ENCODE peak calls at places on chromosomes 3 and 15, in five cellular contexts. S, A, M, L and C are unnamed samples.

GRCh38 chr3:7381741-7382140 is 520.8 kb downstream of the GRM7 start:
- DNase-seq in S (no peak), M (no peak), L (no peak), A (no peak), C (no peak)

GRCh38 chr3:128415110-128415772 is 51.4 kb downstream of the DNAJB8 start:
- DNase-seq in M (no peak), L (no peak), A (no peak), S (no peak), C (no peak)

GRCh38 chr3:123492188-123492587 is 43.3 kb upstream of the ADCY5 start:
- DNase-seq in A (no peak), L (no peak), S (no peak), M (no peak), C (no peak)

GRCh38 chr15:76393614-76394013 is 57.0 kb downstream of the ISL2 start:
- DNase-seq in L (no peak), M (no peak), A (no peak), S (no peak), C (no peak)

GRCh38 chr15:57655809-57656208 is 50.7 kb upstream of the POLR2M start:
- DNase-seq in A (peak), M (no peak), L (no peak), S (no peak), C (peak)

GRCh38 chr15:95996494-95996893 is 334.0 kb upstream of the NR2F2 start:
- DNase-seq in S (no peak), M (no peak), A (no peak), L (no peak), C (no peak)

GRCh38 chr3:100698736-100699135 is 10.6 kb upstream of the TFG start:
- DNase-seq in M (no peak), S (no peak), A (peak), L (no peak), C (no peak)

GRCh38 chr3:136350557-136350956 is 100.4 kb downstream of the PCCB start:
- DNase-seq in L (no peak), A (peak), M (no peak), S (no peak), C (no peak)

GRCh38 chr3:187746059-187746453 is 788 bp upstream of the BCL6 start:
- DNase-seq in S (no peak), M (no peak), A (no peak), L (no peak), C (no peak)

GRCh38 chr15:22258402-22259150 is 178.2 kb downstream of the OR4M2 start:
- DNase-seq in S (peak), L (no peak), A (no peak), M (no peak), C (no peak)

GRCh38 chr3:13851091-13851849 is 28.6 kb downstream of the WNT7A start:
- DNase-seq in S (no peak), A (no peak), L (no peak), M (no peak), C (no peak)

GRCh38 chr3:55175423-55175822 is 247.6 kb upstream of the LRTM1 start:
- DNase-seq in M (no peak), S (no peak), L (no peak), A (no peak), C (no peak)

GRCh38 chr15:60346653-60347052 is 51.1 kb downstream of the ANXA2 start:
- DNase-seq in L (no peak), A (no peak), M (no peak), S (no peak), C (no peak)

GRCh38 chr15:58378241-58379085 is 53.3 kb upstream of the LIPC start:
- DNase-seq in L (no peak), S (no peak), A (no peak), M (no peak), C (peak)

GRCh38 chr3:123071146-123071545 is 4.3 kb downstream of the PDIA5 start:
- DNase-seq in A (no peak), L (no peak), S (peak), M (no peak), C (no peak)

GRCh38 chr3:130242850-130243569 is 102.5 kb upstream of the COL6A5 start:
- DNase-seq in A (peak), L (no peak), S (peak), M (no peak), C (no peak)

GRCh38 chr15:63889831-63890230 is 56.1 kb upstream of the HERC1 start:
- DNase-seq in A (no peak), S (no peak), M (no peak), L (no peak), C (no peak)

GRCh38 chr15:100042558-100042957 is 299.2 kb downstream of the ADAMTS17 start:
- DNase-seq in M (no peak), S (peak), L (no peak), A (no peak), C (no peak)

GRCh38 chr15:68623301-68623892 is 44.6 kb downstream of the CORO2B start:
- DNase-seq in A (no peak), M (no peak), L (peak), S (no peak), C (no peak)

GRCh38 chr3:64878372-64878771 is 190.6 kb upstream of the ADAMTS9 start:
- DNase-seq in A (no peak), S (no peak), M (no peak), L (no peak), C (no peak)

GRCh38 chr15:87736401-87736800 is 520.1 kb downstream of the NTRK3 start:
- DNase-seq in M (no peak), L (no peak), S (no peak), A (no peak), C (no peak)

GRCh38 chr3:13584427-13584891 is 35.5 kb downstream of the FBLN2 start:
- DNase-seq in L (no peak), A (no peak), M (no peak), S (no peak), C (no peak)

GRCh38 chr15:31216210-31216911 is 110.3 kb upstream of the KLF13 start:
- DNase-seq in L (peak), A (peak), M (no peak), S (peak), C (peak)

GRCh38 chr15:86394866-86395265 is 315.2 kb downstream of the AGBL1 start:
- DNase-seq in L (no peak), A (no peak), S (no peak), M (no peak), C (no peak)

GRCh38 chr3:29212789-29213433 is 68.0 kb upstream of the RBMS3 start:
- DNase-seq in M (no peak), A (no peak), S (no peak), L (no peak), C (no peak)

GRCh38 chr15:76663529-76663928 is 241.6 kb downstream of the SCAPER start:
- DNase-seq in S (no peak), A (no peak), M (no peak), L (no peak), C (no peak)

GRCh38 chr3:69665026-69665739 is 74.1 kb upstream of the MITF start:
- DNase-seq in L (no peak), M (no peak), S (peak), A (peak), C (no peak)

GRCh38 chr3:178127221-178127620 is 409.0 kb upstream of the KCNMB2 start:
- DNase-seq in S (no peak), A (no peak), M (no peak), L (no peak), C (no peak)

GRCh38 chr15:49255966-49256759 is 86.1 kb downstream of the GALK2 start:
- DNase-seq in M (no peak), A (no peak), L (no peak), S (no peak), C (no peak)

GRCh38 chr3:15523660-15524417 is 2.3 kb upstream of the COLQ start:
- DNase-seq in S (no peak), L (no peak), A (no peak), M (no peak), C (no peak)

GRCh38 chr3:15519096-15519495 is 2.4 kb downstream of the COLQ start:
- DNase-seq in S (no peak), A (no peak), M (no peak), L (peak), C (no peak)

GRCh38 chr3:15520804-15521572 is 518 bp downstream of the COLQ start:
- DNase-seq in M (no peak), A (no peak), L (no peak), S (no peak), C (no peak)

GRCh38 chr3:15521573-15521965 is at the start of gene COLQ:
- DNase-seq in L (no peak), A (peak), M (no peak), S (no peak), C (no peak)

GRCh38 chr3:15520185-15520584 is 1.3 kb downstream of the COLQ start:
- DNase-seq in S (no peak), M (no peak), A (no peak), L (no peak), C (no peak)
- H3K27ac ChIP-seq in S (no peak), M (no peak), A (peak), L (peak), C (no peak)

GRCh38 chr3:189606774-189607173 is 24.4 kb upstream of the TP63 start:
- DNase-seq in S (no peak), L (no peak), A (no peak), M (no peak), C (no peak)

GRCh38 chr3:189597918-189598317 is 33.3 kb upstream of the TP63 start:
- DNase-seq in M (no peak), A (no peak), S (no peak), L (no peak), C (no peak)

GRCh38 chr3:189605717-189606116 is 25.5 kb upstream of the TP63 start:
- DNase-seq in L (no peak), S (no peak), A (no peak), M (no peak), C (no peak)

GRCh38 chr3:189598530-189598929 is 32.7 kb upstream of the TP63 start:
- DNase-seq in L (no peak), M (no peak), A (no peak), S (no peak), C (no peak)

DNA sequence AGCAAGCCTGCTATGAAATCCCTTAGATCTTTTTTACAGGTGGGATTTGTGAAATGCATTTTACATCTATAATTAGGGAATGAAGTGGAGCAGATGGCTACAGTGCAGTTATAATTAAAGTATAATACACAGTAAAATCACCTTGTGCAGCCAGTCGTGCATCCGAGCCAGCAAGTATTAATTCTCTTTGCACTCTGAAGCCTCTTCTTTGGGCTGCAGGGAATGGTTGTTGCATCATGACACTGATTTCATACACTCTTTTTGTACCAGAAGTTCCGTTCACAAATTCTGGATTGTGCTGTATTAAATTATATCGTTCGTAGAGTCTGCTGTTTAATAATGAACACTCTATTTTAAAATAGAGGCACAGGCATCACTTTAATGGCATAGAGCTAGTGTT is 28.7 kb upstream of the TP63 start:
- DNase-seq in L (no peak), M (no peak), A (no peak), S (no peak), C (no peak)
- TF ChIP-seq CTCF in L (no peak), M (no peak), A (no peak), S (no peak), C (no peak)

GRCh38 chr3:36486009-36486408 is 105.7 kb downstream of the STAC start:
- DNase-seq in M (no peak), A (no peak), L (no peak), S (no peak), C (no peak)
- H3K27ac ChIP-seq in M (no peak), A (no peak), L (no peak), S (no peak), C (no peak)

GRCh38 chr3:3086239-3086638 is 23.9 kb downstream of the IL5RA start:
- DNase-seq in S (no peak), M (no peak), A (no peak), L (no peak), C (no peak)

GRCh38 chr3:3087279-3087678 is 22.9 kb downstream of the IL5RA start:
- DNase-seq in L (no peak), S (no peak), A (no peak), M (no peak), C (no peak)

GRCh38 chr3:3085782-3086181 is 24.4 kb downstream of the IL5RA start:
- DNase-seq in L (no peak), S (no peak), M (no peak), A (no peak), C (no peak)

GRCh38 chr3:3082547-3082924 is 27.6 kb downstream of the IL5RA start:
- DNase-seq in M (no peak), S (no peak), A (no peak), L (no peak), C (no peak)

DNA sequence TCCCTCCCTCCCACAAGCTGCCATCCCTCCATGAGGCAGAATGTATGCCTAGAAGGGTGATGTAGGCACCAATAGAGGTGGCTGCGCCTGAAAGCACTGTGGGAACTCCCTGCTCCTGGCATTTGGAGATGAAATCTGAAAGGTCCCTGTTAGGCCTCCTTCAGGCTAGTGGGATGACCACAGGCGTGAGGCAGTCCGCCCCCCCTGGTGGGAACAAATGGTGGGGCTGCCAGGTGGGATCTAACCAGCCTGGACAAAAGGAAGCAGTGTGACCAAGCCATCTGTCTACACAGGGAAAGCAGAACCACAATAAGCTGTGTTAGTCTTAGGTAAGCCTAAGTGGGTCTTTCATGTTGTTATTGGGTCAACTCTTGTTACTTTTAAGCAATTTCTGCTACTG is 25.3 kb downstream of the IL5RA start:
- DNase-seq in M (no peak), A (no peak), L (no peak), S (no peak), C (no peak)
- TF ChIP-seq CTCF in M (no peak), A (no peak), L (no peak), S (no peak), C (no peak)

GRCh38 chr3:11567516-11568467 is 75.9 kb downstream of the VGLL4 start:
- DNase-seq in A (no peak), L (no peak), S (peak), M (no peak), C (no peak)
- H3K27ac ChIP-seq in A (peak), L (peak), S (peak), M (no peak), C (peak)

DNA sequence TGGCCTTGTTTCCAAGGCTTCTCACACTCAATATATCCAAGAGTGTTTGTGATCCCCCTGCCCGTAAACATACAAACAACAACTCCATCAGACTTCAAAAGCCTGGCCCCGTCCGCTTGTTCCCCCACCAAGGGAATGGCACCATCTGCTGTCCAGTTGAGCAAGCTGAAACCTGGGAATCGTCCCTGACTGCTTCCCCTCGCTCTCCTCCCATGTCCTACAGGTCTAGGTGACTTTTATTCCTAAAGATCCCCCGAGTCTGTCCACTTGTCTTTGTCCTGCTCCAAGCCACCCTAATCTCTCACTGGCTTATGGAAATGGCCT is 27.9 kb upstream of the FAM174B start:
- DNase-seq in A (peak), L (peak), S (peak), M (no peak), C (peak)
- TF ChIP-seq CTCF in A (peak), L (peak), S (peak), M (no peak), C (peak)